ENCODE peak calls at places on chromosome 13, in five cellular contexts. One of them, this sample, is unnamed.

GRCh38 chr13:51502206-51502651 is 49.4 kb upstream of the INTS6 start:
- DNase-seq in GM12878: peak
- DNase-seq in IMR-90: peak
- DNase-seq in HepG2: no peak
- DNase-seq in HCT116: no peak
- DNase-seq in this sample: no peak

GRCh38 chr13:44668707-44669106 is 92.6 kb upstream of the TSC22D1 start:
- DNase-seq in GM12878: no peak
- DNase-seq in IMR-90: peak
- DNase-seq in HepG2: no peak
- DNase-seq in HCT116: no peak
- DNase-seq in this sample: peak

GRCh38 chr13:83907196-83907989 is 25.1 kb upstream of the SLITRK1 start:
- DNase-seq in GM12878: no peak
- DNase-seq in IMR-90: no peak
- DNase-seq in HepG2: no peak
- DNase-seq in HCT116: no peak
- DNase-seq in this sample: no peak

GRCh38 chr13:79549355-79550106 is 68.6 kb downstream of the NDFIP2 start:
- DNase-seq in GM12878: no peak
- DNase-seq in IMR-90: peak
- DNase-seq in HepG2: no peak
- DNase-seq in HCT116: no peak
- DNase-seq in this sample: no peak

GRCh38 chr13:110636701-110637201 is 21.4 kb downstream of the NAXD start:
- DNase-seq in GM12878: no peak
- DNase-seq in IMR-90: no peak
- DNase-seq in HepG2: no peak
- DNase-seq in HCT116: no peak
- DNase-seq in this sample: no peak

GRCh38 chr13:78409172-78409571 is 194.2 kb downstream of the POU4F1 start:
- DNase-seq in GM12878: peak
- DNase-seq in IMR-90: no peak
- DNase-seq in HepG2: no peak
- DNase-seq in HCT116: no peak
- DNase-seq in this sample: no peak

GRCh38 chr13:106063591-106064308 is 471.7 kb downstream of the EFNB2 start:
- DNase-seq in GM12878: no peak
- DNase-seq in IMR-90: peak
- DNase-seq in HepG2: no peak
- DNase-seq in HCT116: no peak
- DNase-seq in this sample: no peak

GRCh38 chr13:24217601-24218281 is 57.2 kb downstream of the SPATA13 start:
- DNase-seq in GM12878: no peak
- DNase-seq in IMR-90: no peak
- DNase-seq in HepG2: peak
- DNase-seq in HCT116: no peak
- DNase-seq in this sample: no peak

GRCh38 chr13:51501592-51502205 is 48.9 kb upstream of the INTS6 start:
- DNase-seq in GM12878: no peak
- DNase-seq in IMR-90: peak
- DNase-seq in HepG2: no peak
- DNase-seq in HCT116: no peak
- DNase-seq in this sample: no peak

GRCh38 chr13:39910833-39911232 is 255.4 kb downstream of the COG6 start:
- DNase-seq in GM12878: no peak
- DNase-seq in IMR-90: no peak
- DNase-seq in HepG2: no peak
- DNase-seq in HCT116: no peak
- DNase-seq in this sample: no peak

GRCh38 chr13:89214115-89214514 is 1542.9 kb downstream of the SLITRK5 start:
- DNase-seq in GM12878: no peak
- DNase-seq in IMR-90: no peak
- DNase-seq in HepG2: no peak
- DNase-seq in HCT116: no peak
- DNase-seq in this sample: no peak

GRCh38 chr13:98752111-98752941 is at the start of gene SLC15A1:
- DNase-seq in GM12878: no peak
- DNase-seq in IMR-90: no peak
- DNase-seq in HepG2: no peak
- DNase-seq in HCT116: no peak
- DNase-seq in this sample: peak

GRCh38 chr13:73995752-73996151 is 138.5 kb downstream of the KLF12 start:
- DNase-seq in GM12878: no peak
- DNase-seq in IMR-90: no peak
- DNase-seq in HepG2: no peak
- DNase-seq in HCT116: no peak
- DNase-seq in this sample: no peak

GRCh38 chr13:73989244-73989843 is 144.9 kb downstream of the KLF12 start:
- DNase-seq in GM12878: no peak
- DNase-seq in IMR-90: no peak
- DNase-seq in HepG2: no peak
- DNase-seq in HCT116: no peak
- DNase-seq in this sample: no peak

GRCh38 chr13:73991384-73991783 is 142.8 kb downstream of the KLF12 start:
- DNase-seq in GM12878: no peak
- DNase-seq in IMR-90: no peak
- DNase-seq in HepG2: no peak
- DNase-seq in HCT116: no peak
- DNase-seq in this sample: no peak

GRCh38 chr13:73993661-73994060 is 140.5 kb downstream of the KLF12 start:
- DNase-seq in GM12878: no peak
- DNase-seq in IMR-90: no peak
- DNase-seq in HepG2: no peak
- DNase-seq in HCT116: no peak
- DNase-seq in this sample: no peak

GRCh38 chr13:73991884-73992283 is 142.3 kb downstream of the KLF12 start:
- DNase-seq in GM12878: no peak
- DNase-seq in IMR-90: no peak
- DNase-seq in HepG2: no peak
- DNase-seq in HCT116: no peak
- DNase-seq in this sample: no peak
- H3K9ac ChIP-seq in GM12878: no peak
- H3K9ac ChIP-seq in IMR-90: no peak
- H3K9ac ChIP-seq in HepG2: no peak
- H3K9ac ChIP-seq in HCT116: no peak
- H3K9ac ChIP-seq in this sample: no peak

DNA sequence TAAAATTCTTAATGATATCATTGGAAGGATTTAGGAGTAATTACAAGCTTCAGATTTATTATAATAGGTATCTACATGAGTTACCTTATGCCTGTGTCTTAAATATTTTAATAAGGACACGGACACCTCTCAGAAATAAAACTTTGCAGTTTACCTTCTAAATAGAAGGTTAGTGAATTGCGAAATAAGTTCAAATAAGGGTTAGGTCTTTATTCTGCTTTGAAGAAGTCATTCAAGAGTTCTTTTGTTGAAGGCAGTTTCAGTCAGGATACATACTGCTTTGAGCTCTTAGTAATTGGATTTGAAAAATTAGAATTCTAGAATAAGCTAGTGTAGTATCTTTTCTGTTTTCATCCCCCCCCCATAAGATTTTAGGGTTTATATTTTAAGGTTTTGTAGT is 53.0 kb downstream of the NAA16 start:
- DNase-seq in GM12878: no peak
- DNase-seq in IMR-90: no peak
- DNase-seq in HepG2: no peak
- DNase-seq in HCT116: no peak
- DNase-seq in this sample: no peak
- TF ChIP-seq POLR2A in GM12878: no peak
- TF ChIP-seq POLR2A in IMR-90: no peak
- TF ChIP-seq POLR2A in HepG2: no peak
- TF ChIP-seq POLR2A in HCT116: no peak
- TF ChIP-seq POLR2A in this sample: no peak

GRCh38 chr13:48526269-48526668 is 6.6 kb downstream of the RCBTB2 start:
- DNase-seq in GM12878: no peak
- DNase-seq in IMR-90: no peak
- DNase-seq in HepG2: no peak
- DNase-seq in HCT116: no peak
- DNase-seq in this sample: no peak

GRCh38 chr13:48527955-48528354 is 4.9 kb downstream of the RCBTB2 start:
- DNase-seq in GM12878: no peak
- DNase-seq in IMR-90: no peak
- DNase-seq in HepG2: no peak
- DNase-seq in HCT116: no peak
- DNase-seq in this sample: no peak

GRCh38 chr13:48530833-48531232 is 2.0 kb downstream of the RCBTB2 start:
- DNase-seq in GM12878: peak
- DNase-seq in IMR-90: no peak
- DNase-seq in HepG2: no peak
- DNase-seq in HCT116: no peak
- DNase-seq in this sample: no peak

GRCh38 chr13:48531416-48532145 is 1.3 kb downstream of the RCBTB2 start:
- DNase-seq in GM12878: peak
- DNase-seq in IMR-90: no peak
- DNase-seq in HepG2: peak
- DNase-seq in HCT116: no peak
- DNase-seq in this sample: no peak

GRCh38 chr13:48528720-48529119 is 4.2 kb downstream of the RCBTB2 start:
- DNase-seq in GM12878: peak
- DNase-seq in IMR-90: no peak
- DNase-seq in HepG2: no peak
- DNase-seq in HCT116: no peak
- DNase-seq in this sample: no peak
- H3K9ac ChIP-seq in GM12878: peak
- H3K9ac ChIP-seq in IMR-90: no peak
- H3K9ac ChIP-seq in HepG2: no peak
- H3K9ac ChIP-seq in HCT116: no peak
- H3K9ac ChIP-seq in this sample: no peak

GRCh38 chr13:49693877-49694276 is 2.6 kb upstream of the EBPL start:
- DNase-seq in GM12878: no peak
- DNase-seq in IMR-90: no peak
- DNase-seq in HepG2: no peak
- DNase-seq in HCT116: no peak
- DNase-seq in this sample: no peak

GRCh38 chr13:49693191-49693733 is 2.0 kb upstream of the EBPL start:
- DNase-seq in GM12878: no peak
- DNase-seq in IMR-90: peak
- DNase-seq in HepG2: no peak
- DNase-seq in HCT116: no peak
- DNase-seq in this sample: peak

GRCh38 chr13:49694446-49694845 is 3.2 kb upstream of the EBPL start:
- DNase-seq in GM12878: no peak
- DNase-seq in IMR-90: no peak
- DNase-seq in HepG2: no peak
- DNase-seq in HCT116: no peak
- DNase-seq in this sample: no peak

GRCh38 chr13:49690133-49690989 is 925 bp downstream of the EBPL start:
- DNase-seq in GM12878: no peak
- DNase-seq in IMR-90: peak
- DNase-seq in HepG2: peak
- DNase-seq in HCT116: no peak
- DNase-seq in this sample: peak

DNA sequence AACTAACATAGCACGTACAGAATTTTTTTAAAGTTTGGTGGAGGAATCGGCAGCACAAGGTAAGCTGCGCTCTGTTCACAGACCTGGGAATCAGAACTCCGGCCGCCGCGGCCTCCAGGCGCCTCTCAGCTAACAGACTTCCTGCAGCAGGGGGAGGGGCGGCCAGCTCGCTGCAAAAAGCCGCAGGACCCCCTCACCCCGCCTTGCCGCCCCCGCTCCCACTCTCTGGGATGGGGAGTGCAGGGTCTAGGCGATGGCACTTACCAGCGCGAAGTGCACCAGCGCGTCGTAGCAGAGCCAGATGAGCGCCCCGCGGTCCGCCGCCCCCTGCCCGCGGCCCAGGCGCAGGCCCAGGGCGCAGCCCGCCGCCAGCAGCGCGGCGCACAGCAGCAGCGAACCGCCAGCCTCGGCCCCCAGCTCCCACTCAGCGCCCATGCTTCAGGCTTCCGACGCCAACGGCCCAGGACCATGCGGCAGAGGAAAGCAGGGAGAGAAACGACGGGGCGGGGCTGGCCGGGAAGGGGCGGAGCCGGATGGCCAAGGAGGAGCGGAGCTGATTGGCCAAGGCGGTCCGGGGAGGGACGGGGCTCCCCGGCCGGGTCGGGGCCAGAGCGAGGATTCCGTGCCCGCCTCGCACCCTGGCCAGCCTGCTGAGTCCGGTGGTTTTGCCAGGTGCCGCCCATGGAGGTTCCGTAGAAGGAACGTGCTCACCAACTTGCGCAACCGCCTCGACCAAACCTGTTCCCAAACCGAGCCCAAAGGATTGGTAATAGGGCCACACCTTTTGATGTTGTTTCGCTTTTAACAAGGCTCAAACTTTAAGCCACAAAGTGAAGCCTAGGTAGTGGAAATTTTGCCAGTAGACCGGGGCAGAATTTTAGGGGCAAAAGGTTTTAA is at the start of gene EBPL:
- DNase-seq in GM12878: peak
- DNase-seq in IMR-90: peak
- DNase-seq in HepG2: peak
- DNase-seq in HCT116: peak
- DNase-seq in this sample: peak
- TF ChIP-seq POLR2A in GM12878: peak
- TF ChIP-seq POLR2A in IMR-90: no peak
- TF ChIP-seq POLR2A in HepG2: peak
- TF ChIP-seq POLR2A in HCT116: peak
- TF ChIP-seq POLR2A in this sample: peak

GRCh38 chr13:34913040-34913439 is 29.0 kb upstream of the NBEA start:
- DNase-seq in GM12878: no peak
- DNase-seq in IMR-90: no peak
- DNase-seq in HepG2: no peak
- DNase-seq in HCT116: no peak
- DNase-seq in this sample: peak
- H3K9ac ChIP-seq in GM12878: no peak
- H3K9ac ChIP-seq in IMR-90: no peak
- H3K9ac ChIP-seq in HepG2: no peak
- H3K9ac ChIP-seq in HCT116: no peak
- H3K9ac ChIP-seq in this sample: no peak

DNA sequence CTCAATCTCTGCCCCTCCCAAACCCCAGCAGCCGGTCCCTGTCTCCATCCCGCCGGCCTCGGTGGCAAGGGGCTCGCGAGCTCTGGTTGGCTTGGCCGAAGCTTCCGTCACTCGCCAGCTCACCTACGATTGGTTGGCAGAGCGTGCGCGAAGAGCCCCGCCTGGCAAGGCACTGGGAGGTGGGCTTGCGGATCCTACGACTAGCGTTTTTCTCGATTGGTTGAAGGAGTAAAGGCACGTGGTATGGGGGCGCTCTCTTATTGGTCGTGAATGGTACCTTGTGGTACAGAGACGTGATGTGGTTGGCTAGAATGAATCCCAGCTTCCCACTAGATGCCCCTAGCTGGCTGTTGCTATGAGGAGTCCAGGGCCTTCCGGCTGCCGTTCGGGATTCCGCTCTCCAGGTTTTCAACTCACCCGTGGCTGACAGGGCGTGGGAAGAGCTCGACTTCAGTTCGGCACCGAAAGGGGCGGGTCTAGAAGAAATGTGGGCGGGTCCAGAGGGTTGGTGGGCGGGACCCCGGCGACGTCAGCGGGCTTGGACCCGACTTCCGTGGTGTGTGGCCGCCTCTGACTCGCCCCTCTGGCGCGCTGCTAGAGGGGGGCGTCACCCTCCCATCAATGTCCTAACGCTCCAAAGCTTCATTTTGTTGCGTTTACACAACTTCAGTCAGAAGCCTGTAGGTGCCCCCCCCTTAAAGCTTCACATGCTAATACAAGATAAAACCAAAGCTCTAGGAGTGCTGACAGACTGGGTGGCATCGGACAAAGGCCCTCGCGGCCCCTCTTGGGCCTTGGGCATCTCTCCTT is 847 bp upstream of the RAP2A start:
- DNase-seq in GM12878: peak
- DNase-seq in IMR-90: peak
- DNase-seq in HepG2: peak
- DNase-seq in HCT116: peak
- DNase-seq in this sample: peak
- TF ChIP-seq POLR2A in GM12878: peak
- TF ChIP-seq POLR2A in IMR-90: no peak
- TF ChIP-seq POLR2A in HepG2: peak
- TF ChIP-seq POLR2A in HCT116: no peak
- TF ChIP-seq POLR2A in this sample: peak

GRCh38 chr13:99985886-99986527 is 4.4 kb downstream of the ZIC2 start:
- DNase-seq in GM12878: no peak
- DNase-seq in IMR-90: no peak
- DNase-seq in HepG2: no peak
- DNase-seq in HCT116: no peak
- DNase-seq in this sample: no peak
- H3K9ac ChIP-seq in GM12878: no peak
- H3K9ac ChIP-seq in IMR-90: no peak
- H3K9ac ChIP-seq in HepG2: no peak
- H3K9ac ChIP-seq in HCT116: no peak
- H3K9ac ChIP-seq in this sample: no peak

This sample was measured in endothelial cell of umbilical vein.